ENCODE peak calls at places on chromosomes 12 and 14, in six cellular contexts. I is IMR-90, G is stomach, B is breast epithelium, O is upper lobe of left lung, H is gastrocnemius medialis. X is an unnamed sample.

GRCh38 chr14:101808020-101808641 is 46.6 kb downstream of the PPP2R5C start:
- DNase-seq in O (no peak), I (no peak), B (no peak), H (no peak), G (no peak), X (no peak)

GRCh38 chr14:72802588-72802946 is 91.3 kb downstream of the DPF3 start:
- DNase-seq in G (no peak), I (peak; percentile 57), B (no peak), H (no peak), O (no peak), X (no peak)

GRCh38 chr14:33754264-33754663 is 196.6 kb downstream of the EGLN3 start:
- DNase-seq in I (no peak), G (no peak), B (no peak), O (no peak), H (no peak), X (no peak)

GRCh38 chr12:12379831-12380730 is 23.2 kb downstream of the BORCS5 start:
- DNase-seq in G (no peak), B (no peak), H (no peak), O (no peak), I (no peak), X (no peak)

GRCh38 chr14:102187583-102188001 is 47.9 kb downstream of the WDR20 start:
- DNase-seq in G (no peak), O (no peak), H (no peak), B (no peak), I (no peak), X (no peak)

GRCh38 chr14:99930420-99931274 is 134.6 kb upstream of the EVL start:
- DNase-seq in B (no peak), H (no peak), I (no peak), G (no peak), O (no peak), X (no peak)

GRCh38 chr14:64112859-64113258 is 181.3 kb downstream of the ESR2 start:
- DNase-seq in I (no peak), G (peak; percentile 58), H (peak; percentile 76), O (no peak), B (peak; percentile 57), X (no peak)

GRCh38 chr14:85317491-85318021 is 212.4 kb upstream of the FLRT2 start:
- DNase-seq in H (no peak), G (no peak), B (no peak), I (peak; percentile 26), O (no peak), X (no peak)

GRCh38 chr14:89589400-89590128 is 172.5 kb upstream of the FOXN3 start:
- DNase-seq in H (no peak), I (no peak), B (no peak), G (no peak), O (no peak), X (no peak)

GRCh38 chr14:70935135-70935534 is 27.9 kb downstream of the PCNX1 start:
- DNase-seq in G (no peak), O (no peak), B (no peak), H (no peak), I (no peak), X (no peak)

GRCh38 chr12:12461923-12462315 is 100.7 kb downstream of the DUSP16 start:
- DNase-seq in I (no peak), H (no peak), B (no peak), G (no peak), O (no peak), X (no peak)

GRCh38 chr14:94584591-94585280 is 3.5 kb downstream of the SERPINA5 start:
- DNase-seq in H (no peak), B (no peak), G (no peak), O (no peak), I (no peak), X (no peak)

GRCh38 chr12:80777587-80777986 is 60.9 kb downstream of the MYF5 start:
- DNase-seq in O (no peak), I (no peak), G (no peak), B (no peak), H (no peak), X (no peak)

GRCh38 chr14:31027847-31028246 is 1.7 kb upstream of the STRN3 start:
- DNase-seq in O (no peak), I (no peak), B (no peak), H (no peak), G (no peak), X (no peak)

GRCh38 chr12:31578632-31579031 is 12.3 kb downstream of the DENND5B start:
- DNase-seq in B (no peak), G (no peak), O (no peak), H (no peak), I (peak; percentile 49), X (no peak)

GRCh38 chr14:32430326-32430725 is 101.2 kb downstream of the AKAP6 start:
- DNase-seq in B (no peak), O (no peak), I (peak; percentile 69), G (no peak), H (no peak), X (no peak)

GRCh38 chr12:18926188-18926587 is 188.3 kb downstream of the CAPZA3 start:
- DNase-seq in B (no peak), I (no peak), O (no peak), H (no peak), G (no peak), X (no peak)

GRCh38 chr12:133080619-133081407 is at the start of gene ZNF140:
- DNase-seq in H (peak; percentile 92), I (peak; percentile 96), G (peak; percentile 95), O (peak; percentile 98), B (peak; percentile 95), X (peak; percentile 95)

GRCh38 chr12:133081408-133081806 is 684 bp downstream of the ZNF140 start:
- DNase-seq in B (no peak), G (no peak), I (no peak), H (no peak), O (no peak), X (no peak)

GRCh38 chr12:133083345-133083744 is 2.6 kb downstream of the ZNF140 start:
- DNase-seq in B (no peak), I (no peak), H (no peak), O (no peak), G (no peak), X (no peak)

GRCh38 chr12:133080051-133080618 is 588 bp upstream of the ZNF140 start:
- DNase-seq in H (peak; percentile 98), O (no peak), B (peak; percentile 97), G (peak; percentile 97), I (peak; percentile 99), X (peak; percentile 99)
- H3K9me3 ChIP-seq in H (peaks cover 73% of the 10 kb centered on the region), O (peaks cover 78% of the 10 kb centered on the region), B (peaks cover 83% of the 10 kb centered on the region), G (peaks cover 84% of the 10 kb centered on the region), I (peaks cover 43% of the 10 kb centered on the region), X (peaks cover 60% of the 10 kb centered on the region)

DNA sequence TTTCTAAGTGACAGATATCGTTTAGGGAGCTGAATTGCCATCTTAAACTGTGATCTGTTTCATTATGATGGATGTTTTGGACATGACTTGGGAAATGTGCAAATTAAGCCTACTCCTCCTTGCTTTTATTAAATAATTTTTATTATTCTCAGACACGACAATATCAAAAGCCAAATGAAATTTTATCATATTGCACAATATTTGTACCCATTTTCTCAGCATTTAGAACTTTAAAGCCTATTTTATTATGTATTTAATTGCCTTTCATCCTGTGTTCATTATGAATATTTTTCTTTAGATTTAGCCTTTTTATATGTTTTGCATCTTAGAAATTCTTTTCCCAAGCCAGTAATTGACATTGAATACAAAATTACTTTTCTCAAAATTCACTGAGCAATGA is 102.9 kb downstream of the PPHLN1 start:
- DNase-seq in G (no peak), O (no peak), B (no peak), I (no peak), H (no peak), X (no peak)
- TF ChIP-seq POLR2A in G (no peak), O (no peak), B (no peak), I (no peak), H (no peak), X (no peak)

GRCh38 chr14:68816943-68817430 is 24.1 kb upstream of the ZFP36L1 start:
- DNase-seq in O (no peak), B (no peak), G (no peak), H (no peak), I (no peak), X (no peak)
- H3K4me3 ChIP-seq in O (peak overlapping the region; percentile 56), B (peak overlapping the region; percentile 44), G (peak overlapping the region; percentile 53), H (peak overlapping the region; percentile 55), I (no peak overlapping the region), X (peak overlapping the region; percentile 67)

GRCh38 chr12:34348064-34348463 is 325.8 kb downstream of the ALG10 start:
- DNase-seq in B (no peak), G (no peak), I (no peak), O (no peak), H (no peak), X (no peak)
- H3K9me3 ChIP-seq in B (peaks cover 99% of the 10 kb centered on the region), G (peaks cover 100% of the 10 kb centered on the region), I (peaks cover 23% of the 10 kb centered on the region), O (peaks cover 97% of the 10 kb centered on the region), H (no peaks in the 10 kb centered on the region), X (peaks cover 7% of the 10 kb centered on the region)

GRCh38 chr14:93055651-93056115 is 60.0 kb downstream of the ITPK1 start:
- DNase-seq in I (no peak), B (no peak), O (no peak), H (no peak), G (peak; percentile 51), X (no peak)
- TF ChIP-seq POLR2A in I (no peak), B (no peak), O (no peak), H (no peak), G (no peak), X (no peak)

GRCh38 chr12:132163911-132164288 is 19.6 kb downstream of the NOC4L start:
- DNase-seq in I (no peak), B (no peak), H (no peak), G (no peak), O (no peak), X (no peak)
- H3K4me3 ChIP-seq in I (no peak overlapping the region), B (no peak overlapping the region), H (no peak overlapping the region), G (no peak overlapping the region), O (no peak overlapping the region), X (no peak overlapping the region)

X was measured in vagina.